ENCODE peak calls at places on chromosomes 12 and 14, in seven cellular contexts. One of them, this sample, is unnamed.
A peak's percentile ranks its signal among the peaks of the same experiment; 100 is the strongest.

GRCh38 chr12:124520258-124520657 is 47.2 kb downstream of the NCOR2 start:
- DNase-seq in HuH-7.5: no peak
- DNase-seq in GM12865: no peak
- DNase-seq in progenitor cell of endocrine pancreas: no peak
- DNase-seq in NCI-H2081: peak; percentile 43
- DNase-seq in fibroblast of the conjunctiva: peak; percentile 18
- DNase-seq in HTR-8/SVneo: no peak
- DNase-seq in this sample: no peak

GRCh38 chr14:26598081-26598671 is 343 bp upstream of the NOVA1 start:
- DNase-seq in HuH-7.5: peak; percentile 67
- DNase-seq in HTR-8/SVneo: peak; percentile 90
- DNase-seq in fibroblast of the conjunctiva: peak; percentile 96
- DNase-seq in GM12865: no peak
- DNase-seq in progenitor cell of endocrine pancreas: peak; percentile 92
- DNase-seq in NCI-H2081: peak; percentile 95
- DNase-seq in this sample: peak; percentile 10

GRCh38 chr14:76710093-76711010 is 50.9 kb upstream of the VASH1 start:
- DNase-seq in HuH-7.5: peak; percentile 18
- DNase-seq in HTR-8/SVneo: peak; percentile 77
- DNase-seq in GM12865: peak; percentile 52
- DNase-seq in fibroblast of the conjunctiva: peak; percentile 18
- DNase-seq in NCI-H2081: peak; percentile 60
- DNase-seq in progenitor cell of endocrine pancreas: no peak
- DNase-seq in this sample: no peak

GRCh38 chr12:51409846-51410245 is 14.8 kb upstream of the SLC4A8 start:
- DNase-seq in HTR-8/SVneo: no peak
- DNase-seq in progenitor cell of endocrine pancreas: no peak
- DNase-seq in GM12865: no peak
- DNase-seq in fibroblast of the conjunctiva: no peak
- DNase-seq in HuH-7.5: no peak
- DNase-seq in NCI-H2081: no peak
- DNase-seq in this sample: no peak

GRCh38 chr14:60226296-60226695 is 22.7 kb upstream of the PPM1A start:
- DNase-seq in progenitor cell of endocrine pancreas: no peak
- DNase-seq in NCI-H2081: no peak
- DNase-seq in GM12865: no peak
- DNase-seq in HTR-8/SVneo: no peak
- DNase-seq in fibroblast of the conjunctiva: no peak
- DNase-seq in HuH-7.5: no peak
- DNase-seq in this sample: no peak

GRCh38 chr12:50848963-50849362 is 6.2 kb downstream of the TMPRSS12 start:
- DNase-seq in progenitor cell of endocrine pancreas: no peak
- DNase-seq in HuH-7.5: no peak
- DNase-seq in fibroblast of the conjunctiva: no peak
- DNase-seq in HTR-8/SVneo: no peak
- DNase-seq in GM12865: no peak
- DNase-seq in NCI-H2081: no peak
- DNase-seq in this sample: no peak

GRCh38 chr12:26122681-26123481 is 2.0 kb downstream of the BHLHE41 start:
- DNase-seq in progenitor cell of endocrine pancreas: peak; percentile 62
- DNase-seq in GM12865: peak; percentile 39
- DNase-seq in HuH-7.5: peak; percentile 69
- DNase-seq in fibroblast of the conjunctiva: peak; percentile 56
- DNase-seq in HTR-8/SVneo: peak; percentile 41
- DNase-seq in NCI-H2081: peak; percentile 37
- DNase-seq in this sample: peak; percentile 61

GRCh38 chr12:108734200-108734906 is 3.0 kb upstream of the CORO1C start:
- DNase-seq in HuH-7.5: peak; percentile 72
- DNase-seq in fibroblast of the conjunctiva: no peak
- DNase-seq in GM12865: peak; percentile 32
- DNase-seq in NCI-H2081: no peak
- DNase-seq in progenitor cell of endocrine pancreas: no peak
- DNase-seq in HTR-8/SVneo: peak; percentile 67
- DNase-seq in this sample: peak; percentile 94

GRCh38 chr12:76391461-76391860 is 43.2 kb upstream of the BBS10 start:
- DNase-seq in HuH-7.5: no peak
- DNase-seq in GM12865: no peak
- DNase-seq in NCI-H2081: no peak
- DNase-seq in progenitor cell of endocrine pancreas: no peak
- DNase-seq in fibroblast of the conjunctiva: no peak
- DNase-seq in HTR-8/SVneo: no peak
- DNase-seq in this sample: no peak

GRCh38 chr12:32603858-32604257 is 75.2 kb upstream of the DNM1L start:
- DNase-seq in NCI-H2081: no peak
- DNase-seq in GM12865: peak; percentile 80
- DNase-seq in HTR-8/SVneo: no peak
- DNase-seq in HuH-7.5: no peak
- DNase-seq in progenitor cell of endocrine pancreas: no peak
- DNase-seq in fibroblast of the conjunctiva: no peak
- DNase-seq in this sample: peak; percentile 61

GRCh38 chr14:74508292-74508731 is 14.7 kb downstream of the ISCA2 start:
- DNase-seq in GM12865: no peak
- DNase-seq in NCI-H2081: no peak
- DNase-seq in fibroblast of the conjunctiva: no peak
- DNase-seq in HuH-7.5: no peak
- DNase-seq in progenitor cell of endocrine pancreas: no peak
- DNase-seq in HTR-8/SVneo: no peak
- DNase-seq in this sample: no peak

GRCh38 chr14:93008381-93008780 is 85.4 kb downstream of the CHGA start:
- DNase-seq in progenitor cell of endocrine pancreas: no peak
- DNase-seq in HuH-7.5: no peak
- DNase-seq in GM12865: no peak
- DNase-seq in NCI-H2081: no peak
- DNase-seq in HTR-8/SVneo: peak; percentile 33
- DNase-seq in fibroblast of the conjunctiva: peak; percentile 47
- DNase-seq in this sample: peak; percentile 52

GRCh38 chr12:15423629-15424028 is 101.3 kb downstream of the PTPRO start:
- DNase-seq in HuH-7.5: no peak
- DNase-seq in progenitor cell of endocrine pancreas: no peak
- DNase-seq in HTR-8/SVneo: no peak
- DNase-seq in NCI-H2081: no peak
- DNase-seq in GM12865: no peak
- DNase-seq in fibroblast of the conjunctiva: peak; percentile 44
- DNase-seq in this sample: peak; percentile 9

GRCh38 chr14:65040666-65041433 is 54.2 kb downstream of the FNTB start:
- DNase-seq in fibroblast of the conjunctiva: no peak
- DNase-seq in NCI-H2081: no peak
- DNase-seq in progenitor cell of endocrine pancreas: no peak
- DNase-seq in GM12865: no peak
- DNase-seq in HuH-7.5: no peak
- DNase-seq in HTR-8/SVneo: no peak
- DNase-seq in this sample: no peak

GRCh38 chr14:25090716-25091454 is 40.9 kb upstream of the STXBP6 start:
- DNase-seq in fibroblast of the conjunctiva: no peak
- DNase-seq in GM12865: no peak
- DNase-seq in NCI-H2081: no peak
- DNase-seq in HTR-8/SVneo: peak; percentile 66
- DNase-seq in HuH-7.5: no peak
- DNase-seq in progenitor cell of endocrine pancreas: no peak
- DNase-seq in this sample: no peak

GRCh38 chr12:46609281-46609623 is 216.5 kb downstream of the SLC38A4 start:
- DNase-seq in progenitor cell of endocrine pancreas: no peak
- DNase-seq in HuH-7.5: no peak
- DNase-seq in HTR-8/SVneo: no peak
- DNase-seq in NCI-H2081: peak; percentile 8
- DNase-seq in GM12865: peak; percentile 25
- DNase-seq in fibroblast of the conjunctiva: no peak
- DNase-seq in this sample: no peak

GRCh38 chr12:20309504-20310148 is 58.7 kb upstream of the PDE3A start:
- DNase-seq in progenitor cell of endocrine pancreas: no peak
- DNase-seq in HuH-7.5: no peak
- DNase-seq in HTR-8/SVneo: no peak
- DNase-seq in GM12865: no peak
- DNase-seq in NCI-H2081: no peak
- DNase-seq in fibroblast of the conjunctiva: no peak
- DNase-seq in this sample: no peak

GRCh38 chr12:24561882-24562760 is 386.8 kb downstream of the BCAT1 start:
- DNase-seq in progenitor cell of endocrine pancreas: peak; percentile 64
- DNase-seq in HuH-7.5: peak; percentile 58
- DNase-seq in NCI-H2081: peak; percentile 54
- DNase-seq in GM12865: peak; percentile 38
- DNase-seq in fibroblast of the conjunctiva: no peak
- DNase-seq in HTR-8/SVneo: peak; percentile 36
- DNase-seq in this sample: no peak

GRCh38 chr14:72700338-72701231 is 193.3 kb downstream of the DPF3 start:
- DNase-seq in progenitor cell of endocrine pancreas: no peak
- DNase-seq in HuH-7.5: no peak
- DNase-seq in HTR-8/SVneo: no peak
- DNase-seq in NCI-H2081: no peak
- DNase-seq in GM12865: no peak
- DNase-seq in fibroblast of the conjunctiva: no peak
- DNase-seq in this sample: no peak

GRCh38 chr12:28517101-28517500 is 326.8 kb downstream of the CCDC91 start:
- DNase-seq in HTR-8/SVneo: no peak
- DNase-seq in NCI-H2081: peak; percentile 11
- DNase-seq in fibroblast of the conjunctiva: no peak
- DNase-seq in HuH-7.5: no peak
- DNase-seq in GM12865: no peak
- DNase-seq in progenitor cell of endocrine pancreas: no peak
- DNase-seq in this sample: no peak

GRCh38 chr12:96166765-96167164 is 27.4 kb upstream of the ELK3 start:
- DNase-seq in NCI-H2081: no peak
- DNase-seq in HTR-8/SVneo: no peak
- DNase-seq in GM12865: no peak
- DNase-seq in progenitor cell of endocrine pancreas: no peak
- DNase-seq in fibroblast of the conjunctiva: no peak
- DNase-seq in HuH-7.5: no peak
- DNase-seq in this sample: no peak

GRCh38 chr12:988616-989015 is 2.4 kb upstream of the ERC1 start:
- DNase-seq in GM12865: no peak
- DNase-seq in progenitor cell of endocrine pancreas: no peak
- DNase-seq in HTR-8/SVneo: no peak
- DNase-seq in NCI-H2081: no peak
- DNase-seq in fibroblast of the conjunctiva: no peak
- DNase-seq in HuH-7.5: no peak
- DNase-seq in this sample: no peak

GRCh38 chr14:21525995-21526671 is at the start of gene SALL2:
- DNase-seq in progenitor cell of endocrine pancreas: peak; percentile 71
- DNase-seq in HTR-8/SVneo: peak; percentile 60
- DNase-seq in NCI-H2081: peak; percentile 93
- DNase-seq in GM12865: peak; percentile 51
- DNase-seq in HuH-7.5: peak; percentile 50
- DNase-seq in fibroblast of the conjunctiva: peak; percentile 26
- DNase-seq in this sample: peak; percentile 31

GRCh38 chr12:97921957-97922722 is 459.5 kb downstream of the RMST start:
- DNase-seq in GM12865: no peak
- DNase-seq in fibroblast of the conjunctiva: peak; percentile 72
- DNase-seq in HTR-8/SVneo: peak; percentile 9
- DNase-seq in NCI-H2081: no peak
- DNase-seq in progenitor cell of endocrine pancreas: no peak
- DNase-seq in HuH-7.5: no peak
- DNase-seq in this sample: peak; percentile 81

GRCh38 chr12:74166096-74166495 is 371.5 kb upstream of the ATXN7L3B start:
- DNase-seq in progenitor cell of endocrine pancreas: no peak
- DNase-seq in HuH-7.5: no peak
- DNase-seq in fibroblast of the conjunctiva: no peak
- DNase-seq in NCI-H2081: no peak
- DNase-seq in HTR-8/SVneo: no peak
- DNase-seq in GM12865: no peak
- DNase-seq in this sample: no peak

GRCh38 chr12:115455268-115455681 is 771.3 kb upstream of the TBX3 start:
- DNase-seq in fibroblast of the conjunctiva: no peak
- DNase-seq in NCI-H2081: no peak
- DNase-seq in HTR-8/SVneo: no peak
- DNase-seq in GM12865: no peak
- DNase-seq in progenitor cell of endocrine pancreas: no peak
- DNase-seq in HuH-7.5: no peak
- DNase-seq in this sample: no peak

GRCh38 chr14:20434701-20435453 is 1.1 kb downstream of the KLHL33 start:
- DNase-seq in HTR-8/SVneo: no peak
- DNase-seq in fibroblast of the conjunctiva: no peak
- DNase-seq in GM12865: no peak
- DNase-seq in HuH-7.5: no peak
- DNase-seq in NCI-H2081: no peak
- DNase-seq in progenitor cell of endocrine pancreas: no peak
- DNase-seq in this sample: no peak

This sample was measured in stromal cell of bone marrow.